ENCODE peak calls at places on chromosomes 11 and 22, in nine cellular contexts. B is small intestine; N is adipocyte; L is upper lobe of left lung; P is CD8-positive, alpha-beta memory T cell; W is brain microvascular endothelial cell; E is naive thymus-derived CD4-positive, alpha-beta T cell; Y is HCT116; K is H7. H is an unnamed sample.

GRCh38 chr11:111362887-111363411 is 16.1 kb downstream of the POU2AF1 start:
- DNase-seq in B (peak; percentile 61), N (no peak), L (peak; percentile 85), P (no peak), W (no peak), E (no peak), Y (no peak), K (no peak), H (no peak)

GRCh38 chr11:119774180-119774763 is 45.3 kb upstream of the NECTIN1 start:
- DNase-seq in B (peak; percentile 15), N (peak; percentile 47), L (no peak), P (no peak), W (no peak), E (no peak), Y (no peak), K (peak; percentile 75), H (no peak)

GRCh38 chr11:73950869-73951710 is at the start of gene DNAJB13:
- DNase-seq in B (peak; percentile 40), N (peak; percentile 18), L (peak; percentile 48), P (no peak), W (peak; percentile 56), E (no peak), Y (peak; percentile 38), K (peak; percentile 88), H (peak; percentile 60)

GRCh38 chr22:19287889-19288288 is 3.6 kb downstream of the CLTCL1 start:
- DNase-seq in B (no peak), N (peak; percentile 87), L (no peak), P (no peak), W (peak; percentile 87), E (no peak), Y (no peak), K (no peak), H (no peak)

GRCh38 chr11:127217941-127218615 is 217.5 kb upstream of the KIRREL3 start:
- DNase-seq in B (no peak), N (no peak), L (no peak), P (no peak), W (no peak), E (no peak), Y (no peak), K (no peak), H (no peak)

GRCh38 chr11:2664331-2664730 is 35.5 kb downstream of the KCNQ1OT1 start:
- DNase-seq in B (no peak), N (no peak), L (no peak), P (no peak), W (no peak), E (no peak), Y (no peak), K (peak; percentile 27), H (no peak)

GRCh38 chr22:48851933-48852549 is 975.6 kb downstream of the BRD1 start:
- DNase-seq in B (no peak), N (no peak), L (peak; percentile 17), P (no peak), W (no peak), E (no peak), Y (no peak), K (no peak), H (no peak)

GRCh38 chr11:77126156-77126775 is 1.8 kb upstream of the MYO7A start:
- DNase-seq in B (no peak), N (no peak), L (no peak), P (no peak), W (no peak), E (no peak), Y (no peak), K (peak; percentile 59), H (no peak)

GRCh38 chr11:107591098-107591445 is at the start of gene ELMOD1:
- DNase-seq in B (no peak), N (peak; percentile 77), L (no peak), P (peak; percentile 21), W (peak; percentile 24), E (peak; percentile 54), Y (no peak), K (peak; percentile 87), H (peak; percentile 42)

GRCh38 chr11:107591446-107592236 is 694 bp downstream of the ELMOD1 start:
- DNase-seq in B (no peak), N (peak; percentile 34), L (no peak), P (peak; percentile 12), W (no peak), E (peak; percentile 34), Y (no peak), K (peak; percentile 74), H (peak; percentile 33)

GRCh38 chr11:107592813-107593212 is 1.9 kb downstream of the ELMOD1 start:
- DNase-seq in B (no peak), N (peak; percentile 15), L (no peak), P (no peak), W (no peak), E (no peak), Y (no peak), K (peak; percentile 21), H (no peak)

GRCh38 chr11:107590460-107591097 is 368 bp upstream of the ELMOD1 start:
- DNase-seq in B (no peak), N (no peak), L (no peak), P (peak; percentile 31), W (no peak), E (no peak), Y (no peak), K (peak; percentile 17), H (no peak)

DNA sequence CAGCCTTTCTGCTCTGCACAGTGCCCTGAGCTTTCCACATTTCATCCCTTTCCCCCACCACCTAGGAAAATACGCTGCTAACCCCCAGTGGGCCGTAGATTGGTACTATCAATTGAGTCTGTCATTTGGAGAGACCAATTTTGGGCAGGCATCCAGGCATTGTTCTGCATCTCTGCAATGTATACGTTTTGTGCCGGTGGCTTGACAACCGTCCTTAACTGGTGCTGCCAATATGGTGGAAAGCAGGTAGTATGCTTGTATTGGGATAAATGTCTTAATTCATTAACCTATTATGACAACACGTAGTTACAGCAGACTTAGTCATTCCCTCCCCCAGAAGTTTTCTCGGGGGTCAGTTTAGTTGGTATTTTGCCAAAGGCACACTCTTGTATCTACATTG is 1.3 kb downstream of the ELMOD1 start:
- DNase-seq in B (no peak), N (no peak), L (no peak), P (no peak), W (no peak), E (no peak), Y (no peak), K (no peak), H (no peak)
- H3K4me3 ChIP-seq in B (no peak overlapping the region), N (no peak overlapping the region), L (no peak overlapping the region), P (no peak overlapping the region), W (no peak overlapping the region), E (no peak overlapping the region), Y (no peak overlapping the region), K (no peak overlapping the region), H (no peak overlapping the region)

GRCh38 chr11:70272009-70272408 is 1.5 kb downstream of the PPFIA1 start:
- DNase-seq in B (no peak), N (no peak), L (no peak), P (no peak), W (no peak), E (no peak), Y (no peak), K (no peak), H (no peak)

GRCh38 chr11:70268526-70268925 is 2.0 kb upstream of the PPFIA1 start:
- DNase-seq in B (no peak), N (no peak), L (no peak), P (no peak), W (no peak), E (no peak), Y (no peak), K (no peak), H (no peak)

GRCh38 chr11:70270104-70270876 is at the start of gene PPFIA1:
- DNase-seq in B (peak; percentile 96), N (peak; percentile 98), L (peak; percentile 96), P (peak; percentile 98), W (peak; percentile 87), E (peak; percentile 98), Y (peak; percentile 91), K (peak; percentile 100), H (peak; percentile 96)

GRCh38 chr11:70270877-70271634 is 566 bp downstream of the PPFIA1 start:
- DNase-seq in B (peak; percentile 43), N (peak; percentile 78), L (peak; percentile 55), P (no peak), W (peak; percentile 27), E (peak; percentile 65), Y (no peak), K (peak; percentile 89), H (peak; percentile 29)

GRCh38 chr11:70271635-70271953 is 1.1 kb downstream of the PPFIA1 start:
- DNase-seq in B (no peak), N (no peak), L (no peak), P (no peak), W (no peak), E (no peak), Y (no peak), K (no peak), H (no peak)
- H3K4me3 ChIP-seq in B (peak overlapping the region; percentile 81), N (peak overlapping the region; percentile 96), L (peak overlapping the region; percentile 92), P (peak overlapping the region; percentile 85), W (peak overlapping the region; percentile 78), E (peak overlapping the region; percentile 70), Y (peak overlapping the region; percentile 94), K (peak overlapping the region; percentile 88), H (peak overlapping the region; percentile 70)

DNA sequence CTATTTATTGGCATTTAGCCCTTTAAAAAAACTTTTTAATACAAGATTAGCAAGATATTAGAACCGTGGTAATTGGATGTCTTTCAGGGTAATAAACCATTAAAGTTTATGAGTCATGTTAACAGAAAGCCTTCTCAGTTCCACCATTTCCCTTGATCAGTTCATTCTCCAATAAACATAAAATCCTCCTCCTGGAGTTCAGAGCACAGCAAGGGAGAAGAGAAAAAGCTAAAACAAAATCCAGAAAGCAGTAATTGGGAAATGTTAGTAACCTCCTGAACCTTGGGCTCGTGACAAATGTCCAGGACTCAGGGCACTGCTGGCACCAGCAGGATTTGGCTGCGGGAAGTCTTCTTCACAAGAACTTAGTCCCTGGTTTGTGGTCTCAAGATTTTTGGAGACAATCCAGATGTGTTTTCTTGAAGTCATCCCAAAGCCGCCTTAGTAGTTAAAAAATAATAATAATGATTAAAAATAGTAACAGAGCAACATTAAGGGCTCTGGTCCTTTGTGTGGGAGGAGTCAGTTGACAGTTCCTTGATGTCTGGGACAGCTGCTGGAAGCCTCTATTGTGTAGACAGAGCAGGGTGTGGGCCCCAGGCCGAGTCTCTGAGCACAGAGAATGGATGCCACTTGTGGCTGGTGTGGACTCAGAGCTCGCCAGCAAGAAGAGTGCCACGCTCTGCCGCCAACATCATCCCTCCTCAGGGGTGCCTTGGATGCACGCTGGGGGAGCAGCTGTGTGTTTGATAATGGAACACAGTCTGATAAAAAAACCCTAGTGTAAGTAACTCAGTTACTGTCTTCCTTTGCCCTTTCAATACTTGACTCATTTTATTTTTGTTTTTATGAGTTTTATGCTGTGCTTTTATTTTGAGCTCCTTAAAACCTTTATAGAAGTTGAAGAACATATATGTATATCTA is 43.5 kb upstream of the PITPNB start:
- DNase-seq in B (peak; percentile 5), N (no peak), L (no peak), P (no peak), W (no peak), E (no peak), Y (no peak), K (no peak), H (peak; percentile 20)
- H3K4me3 ChIP-seq in B (no peak overlapping the region), N (no peak overlapping the region), L (no peak overlapping the region), P (no peak overlapping the region), W (no peak overlapping the region), E (no peak overlapping the region), Y (no peak overlapping the region), K (no peak overlapping the region), H (no peak overlapping the region)

GRCh38 chr11:12284321-12285050 is 92.9 kb upstream of the PARVA start:
- DNase-seq in B (no peak), N (peak; percentile 67), L (no peak), P (no peak), W (peak; percentile 62), E (peak; percentile 3), Y (no peak), K (no peak), H (no peak)

GRCh38 chr11:12285106-12285505 is 92.3 kb upstream of the PARVA start:
- DNase-seq in B (no peak), N (peak; percentile 76), L (no peak), P (no peak), W (peak; percentile 93), E (peak; percentile 12), Y (no peak), K (no peak), H (no peak)

GRCh38 chr11:12286606-12287005 is 90.8 kb upstream of the PARVA start:
- DNase-seq in B (no peak), N (no peak), L (no peak), P (no peak), W (no peak), E (peak; percentile 8), Y (no peak), K (no peak), H (no peak)

GRCh38 chr11:12287009-12287373 is 90.4 kb upstream of the PARVA start:
- DNase-seq in B (no peak), N (peak; percentile 94), L (no peak), P (no peak), W (peak; percentile 94), E (no peak), Y (peak; percentile 47), K (no peak), H (no peak)

DNA sequence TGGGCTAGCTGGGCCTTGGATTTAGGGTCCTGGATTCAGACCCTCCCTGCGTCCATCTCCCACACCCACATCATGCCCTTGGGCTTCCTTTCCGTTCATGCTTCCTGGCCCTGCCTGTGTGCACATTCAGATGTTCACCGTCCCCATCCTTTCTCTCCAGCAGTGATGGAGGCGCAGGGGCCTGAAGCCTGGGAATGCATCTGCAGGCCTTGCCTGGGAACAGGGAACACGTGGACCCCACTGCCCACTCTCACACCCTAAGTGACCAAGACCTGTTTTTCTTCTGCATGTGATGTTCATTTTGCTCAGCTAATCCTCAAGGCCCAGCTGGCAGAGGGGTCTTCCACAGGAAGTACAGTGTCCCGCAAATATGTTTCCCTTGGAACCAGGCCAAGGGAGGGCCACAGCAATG is 91.6 kb upstream of the PARVA start:
- DNase-seq in B (no peak), N (no peak), L (no peak), P (no peak), W (peak; percentile 59), E (peak; percentile 7), Y (no peak), K (no peak), H (no peak)
- H3K4me3 ChIP-seq in B (no peak overlapping the region), N (peak overlapping the region; percentile 21), L (no peak overlapping the region), P (no peak overlapping the region), W (no peak overlapping the region), E (no peak overlapping the region), Y (no peak overlapping the region), K (no peak overlapping the region), H (no peak overlapping the region)

H was measured in HAP-1.